ENCODE peak calls at places on chromosomes 11 and 22, in nine cellular contexts. H is colonic mucosa; F is brain microvascular endothelial cell; Q is AG04450; C is fibroblast of lung; U is MM.1S; M is activated CD8-positive, alpha-beta T cell treated with anti-CD3 and anti-CD28 coated beads for 36 hours; P is upper lobe of right lung; W is GM10248. G is an unnamed sample.
A peak's percentile ranks its signal among the peaks of the same experiment; 100 is the strongest.

GRCh38 chr11:80320765-80321164 is 879.9 kb upstream of the TENM4 start:
- DNase-seq in U (peak; percentile 77), W (no peak), F (no peak), H (no peak), C (peak; percentile 15), Q (no peak), P (no peak), M (no peak), G (no peak)

GRCh38 chr11:114251797-114252327 is 44.3 kb upstream of the NNMT start:
- DNase-seq in U (no peak), F (no peak), C (no peak), H (no peak), M (no peak), P (no peak), Q (no peak), W (no peak), G (no peak)

GRCh38 chr22:41201146-41201545 is 4.0 kb upstream of the L3MBTL2 start:
- DNase-seq in Q (no peak), F (no peak), M (no peak), P (no peak), U (no peak), H (no peak), W (no peak), C (no peak), G (no peak)

GRCh38 chr11:24932110-24933000 is 435.5 kb downstream of the LUZP2 start:
- DNase-seq in C (peak; percentile 7), H (peak; percentile 21), M (no peak), F (no peak), P (no peak), Q (no peak), U (no peak), W (no peak), G (no peak)

GRCh38 chr22:47793304-47794101 is 1031.1 kb downstream of the TBC1D22A start:
- DNase-seq in H (no peak), F (no peak), M (no peak), U (no peak), C (no peak), Q (no peak), P (no peak), W (no peak), G (no peak)

GRCh38 chr22:36658900-36659299 is 44.7 kb downstream of the CACNG2 start:
- DNase-seq in F (no peak), Q (no peak), M (no peak), P (no peak), U (no peak), W (no peak), H (no peak), C (no peak), G (no peak)

GRCh38 chr11:4195909-4196308 is 101.3 kb downstream of the RRM1 start:
- DNase-seq in C (no peak), F (no peak), Q (no peak), W (no peak), U (no peak), H (no peak), M (no peak), P (no peak), G (no peak)

GRCh38 chr22:20024225-20025087 is 3.5 kb downstream of the TANGO2 start:
- DNase-seq in C (no peak), U (no peak), W (no peak), P (no peak), Q (no peak), F (no peak), H (no peak), M (no peak), G (no peak)

GRCh38 chr11:34997872-34998548 is 81.6 kb downstream of the PDHX start:
- DNase-seq in U (no peak), C (peak; percentile 68), W (peak; percentile 13), H (no peak), M (no peak), P (no peak), F (no peak), Q (no peak), G (no peak)

GRCh38 chr22:44493206-44493605 is 4.8 kb downstream of the RTL6 start:
- DNase-seq in U (no peak), C (no peak), Q (no peak), M (peak; percentile 26), F (no peak), P (no peak), H (no peak), W (no peak), G (no peak)

GRCh38 chr11:120160436-120160835 is 22.5 kb upstream of the TRIM29 start:
- DNase-seq in M (no peak), Q (no peak), P (no peak), H (no peak), C (no peak), U (no peak), F (no peak), W (no peak), G (no peak)

GRCh38 chr11:44848203-44848962 is 102.3 kb downstream of the TP53I11 start:
- DNase-seq in H (no peak), C (no peak), M (no peak), P (no peak), W (no peak), U (no peak), F (no peak), Q (no peak), G (no peak)

GRCh38 chr11:108237058-108237481 is 14.2 kb downstream of the ATM start:
- DNase-seq in Q (no peak), W (no peak), H (no peak), P (no peak), M (no peak), U (no peak), C (no peak), F (no peak), G (no peak)

GRCh38 chr11:124115782-124116616 is 749 bp downstream of the VWA5A start:
- DNase-seq in U (no peak), Q (no peak), M (no peak), P (peak; percentile 72), F (no peak), H (peak; percentile 50), C (no peak), W (no peak), G (peak; percentile 62)

GRCh38 chr11:19679952-19680823 is 32.4 kb upstream of the NAV2 start:
- DNase-seq in P (peak; percentile 89), Q (peak; percentile 94), H (peak; percentile 66), W (no peak), M (no peak), F (peak; percentile 98), U (no peak), C (peak; percentile 99), G (peak; percentile 79)

GRCh38 chr11:115357066-115357465 is 147.1 kb downstream of the CADM1 start:
- DNase-seq in W (no peak), C (no peak), Q (no peak), P (no peak), F (no peak), U (no peak), M (no peak), H (no peak), G (no peak)

GRCh38 chr11:6542727-6543126 is 45.6 kb downstream of the DNHD1 start:
- DNase-seq in Q (no peak), U (no peak), H (no peak), F (no peak), M (no peak), P (no peak), C (no peak), W (no peak), G (no peak)

GRCh38 chr11:18046116-18046777 is at the start of gene TPH1:
- DNase-seq in W (no peak), U (no peak), M (no peak), C (peak; percentile 33), Q (no peak), P (peak; percentile 79), H (peak; percentile 45), F (peak; percentile 34), G (peak; percentile 67)

GRCh38 chr11:62786318-62787004 is 741 bp upstream of the TMEM179B start:
- DNase-seq in P (peak; percentile 94), M (peak; percentile 91), U (peak; percentile 91), F (peak; percentile 75), W (peak; percentile 92), H (peak; percentile 91), C (peak; percentile 78), Q (no peak), G (peak; percentile 93)
- TF ChIP-seq CTCF in P (peak; percentile 93), M (peak; percentile 99), U (peak; percentile 98), F (peak; percentile 100), W (peak; percentile 100), H (peak; percentile 92), C (peak; percentile 92), Q (peak; percentile 99), G (peak; percentile 92)

DNA sequence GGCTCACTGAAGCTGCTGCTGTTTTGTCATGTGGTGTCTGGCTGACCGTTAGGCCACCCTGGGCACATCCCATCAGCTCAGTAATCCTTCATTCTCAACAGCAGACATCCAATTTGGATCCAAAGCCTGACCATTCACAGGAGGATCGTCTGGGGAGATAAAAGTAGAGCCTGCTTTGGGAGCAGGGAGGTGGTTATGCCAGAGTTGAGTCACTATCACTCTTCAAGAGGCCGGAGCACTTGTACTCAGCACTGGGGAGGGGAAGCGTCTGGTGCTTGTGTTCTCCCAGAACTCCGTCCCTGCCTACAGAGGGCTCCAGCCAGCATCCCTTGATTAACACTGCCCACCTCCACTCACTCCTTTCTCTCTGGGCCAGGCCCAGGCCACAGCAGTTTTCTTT is 382.6 kb downstream of the OPCML start:
- DNase-seq in P (no peak), C (no peak), H (no peak), Q (no peak), F (no peak), U (no peak), M (no peak), W (no peak), G (no peak)
- TF ChIP-seq CTCF in P (no peak), C (no peak), H (no peak), Q (no peak), F (no peak), U (no peak), M (no peak), W (no peak), G (no peak)

GRCh38 chr11:76380977-76381719 is at the start of the genes GVQW3 and THAP12:
- DNase-seq in U (peak; percentile 97), P (peak; percentile 99), H (peak; percentile 97), Q (peak; percentile 95), F (peak; percentile 95), W (peak; percentile 98), M (peak; percentile 97), C (peak; percentile 98), G (peak; percentile 98)
- TF ChIP-seq CTCF in U (peak; percentile 39), P (peak; percentile 37), H (no peak), Q (no peak), F (peak; percentile 1), W (peak; percentile 58), M (no peak), C (no peak), G (no peak)

GRCh38 chr11:86606849-86607481 is 65.5 kb downstream of the ME3 start:
- DNase-seq in W (no peak), F (peak; percentile 45), C (no peak), Q (no peak), P (no peak), H (no peak), M (no peak), U (no peak), G (no peak)
- TF ChIP-seq CTCF in W (no peak), F (no peak), C (no peak), Q (peak; percentile 18), P (no peak), H (no peak), M (no peak), U (no peak), G (no peak)

GRCh38 chr22:39508393-39508792 is 6.3 kb downstream of the MIEF1 start:
- DNase-seq in H (no peak), Q (no peak), C (no peak), U (no peak), F (no peak), M (no peak), W (no peak), P (no peak), G (no peak)
- TF ChIP-seq CTCF in H (no peak), Q (no peak), C (no peak), U (no peak), F (no peak), M (no peak), W (no peak), P (no peak), G (no peak)

G was measured in lower lobe of right lung.